ENCODE peak calls at places on chromosomes 12 and 14, in ten cellular contexts. One of them, this sample, is unnamed.

GRCh38 chr14:36975834-36976233 is 196.6 kb downstream of the SLC25A21 start:
- DNase-seq in keratinocyte: no peak
- DNase-seq in brain microvascular endothelial cell: no peak
- DNase-seq in C1 segment of cervical spinal cord: no peak
- DNase-seq in uterus: no peak
- DNase-seq in HFFc6: no peak
- DNase-seq in astrocyte of the spinal cord: no peak
- DNase-seq in AG08396: no peak
- DNase-seq in NCI-H1105: peak
- DNase-seq in activated effector memory CD4-positive, alpha-beta T cell treated with Interleukin-2 at 50 U/mL for 16 hours: no peak
- DNase-seq in this sample: no peak

GRCh38 chr12:52634266-52635056 is 16.1 kb upstream of the KRT73 start:
- DNase-seq in keratinocyte: no peak
- DNase-seq in brain microvascular endothelial cell: no peak
- DNase-seq in C1 segment of cervical spinal cord: no peak
- DNase-seq in uterus: no peak
- DNase-seq in HFFc6: no peak
- DNase-seq in astrocyte of the spinal cord: no peak
- DNase-seq in AG08396: no peak
- DNase-seq in NCI-H1105: peak
- DNase-seq in activated effector memory CD4-positive, alpha-beta T cell treated with Interleukin-2 at 50 U/mL for 16 hours: no peak
- DNase-seq in this sample: no peak

GRCh38 chr12:55816876-55817351 is 610 bp downstream of the SARNP start:
- DNase-seq in keratinocyte: no peak
- DNase-seq in brain microvascular endothelial cell: peak
- DNase-seq in C1 segment of cervical spinal cord: no peak
- DNase-seq in uterus: no peak
- DNase-seq in HFFc6: no peak
- DNase-seq in astrocyte of the spinal cord: no peak
- DNase-seq in AG08396: peak
- DNase-seq in NCI-H1105: no peak
- DNase-seq in activated effector memory CD4-positive, alpha-beta T cell treated with Interleukin-2 at 50 U/mL for 16 hours: no peak
- DNase-seq in this sample: no peak

GRCh38 chr12:124993568-124994434 is at the start of gene BRI3BP:
- DNase-seq in keratinocyte: no peak
- DNase-seq in brain microvascular endothelial cell: peak
- DNase-seq in C1 segment of cervical spinal cord: no peak
- DNase-seq in uterus: peak
- DNase-seq in HFFc6: no peak
- DNase-seq in astrocyte of the spinal cord: peak
- DNase-seq in AG08396: peak
- DNase-seq in NCI-H1105: peak
- DNase-seq in activated effector memory CD4-positive, alpha-beta T cell treated with Interleukin-2 at 50 U/mL for 16 hours: peak
- DNase-seq in this sample: peak

GRCh38 chr14:104600141-104600643 is 4.4 kb downstream of the TMEM179 start:
- DNase-seq in keratinocyte: no peak
- DNase-seq in brain microvascular endothelial cell: no peak
- DNase-seq in C1 segment of cervical spinal cord: no peak
- DNase-seq in uterus: no peak
- DNase-seq in HFFc6: peak
- DNase-seq in astrocyte of the spinal cord: no peak
- DNase-seq in AG08396: peak
- DNase-seq in NCI-H1105: no peak
- DNase-seq in activated effector memory CD4-positive, alpha-beta T cell treated with Interleukin-2 at 50 U/mL for 16 hours: no peak
- DNase-seq in this sample: no peak

GRCh38 chr14:103185051-103186027 is 62.1 kb downstream of the TNFAIP2 start:
- DNase-seq in keratinocyte: peak
- DNase-seq in brain microvascular endothelial cell: no peak
- DNase-seq in C1 segment of cervical spinal cord: no peak
- DNase-seq in uterus: no peak
- DNase-seq in HFFc6: no peak
- DNase-seq in astrocyte of the spinal cord: peak
- DNase-seq in AG08396: peak
- DNase-seq in NCI-H1105: peak
- DNase-seq in activated effector memory CD4-positive, alpha-beta T cell treated with Interleukin-2 at 50 U/mL for 16 hours: no peak
- DNase-seq in this sample: no peak

GRCh38 chr12:57765698-57766463 is 997 bp downstream of the CYP27B1 start:
- DNase-seq in keratinocyte: no peak
- DNase-seq in brain microvascular endothelial cell: no peak
- DNase-seq in C1 segment of cervical spinal cord: no peak
- DNase-seq in uterus: no peak
- DNase-seq in HFFc6: no peak
- DNase-seq in astrocyte of the spinal cord: no peak
- DNase-seq in AG08396: no peak
- DNase-seq in NCI-H1105: no peak
- DNase-seq in activated effector memory CD4-positive, alpha-beta T cell treated with Interleukin-2 at 50 U/mL for 16 hours: no peak
- DNase-seq in this sample: no peak

GRCh38 chr12:32893008-32893407 is 3.6 kb downstream of the PKP2 start:
- DNase-seq in keratinocyte: no peak
- DNase-seq in brain microvascular endothelial cell: no peak
- DNase-seq in C1 segment of cervical spinal cord: no peak
- DNase-seq in uterus: no peak
- DNase-seq in HFFc6: no peak
- DNase-seq in astrocyte of the spinal cord: no peak
- DNase-seq in AG08396: no peak
- DNase-seq in NCI-H1105: no peak
- DNase-seq in activated effector memory CD4-positive, alpha-beta T cell treated with Interleukin-2 at 50 U/mL for 16 hours: no peak
- DNase-seq in this sample: peak

GRCh38 chr14:67513631-67514108 is 19.4 kb upstream of the PLEKHH1 start:
- DNase-seq in keratinocyte: no peak
- DNase-seq in brain microvascular endothelial cell: no peak
- DNase-seq in C1 segment of cervical spinal cord: no peak
- DNase-seq in uterus: no peak
- DNase-seq in HFFc6: no peak
- DNase-seq in astrocyte of the spinal cord: no peak
- DNase-seq in AG08396: no peak
- DNase-seq in NCI-H1105: no peak
- DNase-seq in activated effector memory CD4-positive, alpha-beta T cell treated with Interleukin-2 at 50 U/mL for 16 hours: no peak
- DNase-seq in this sample: no peak

GRCh38 chr14:100731846-100732765 is 5.4 kb downstream of the DLK1 start:
- DNase-seq in keratinocyte: no peak
- DNase-seq in brain microvascular endothelial cell: no peak
- DNase-seq in C1 segment of cervical spinal cord: no peak
- DNase-seq in uterus: no peak
- DNase-seq in HFFc6: no peak
- DNase-seq in astrocyte of the spinal cord: no peak
- DNase-seq in AG08396: no peak
- DNase-seq in NCI-H1105: no peak
- DNase-seq in activated effector memory CD4-positive, alpha-beta T cell treated with Interleukin-2 at 50 U/mL for 16 hours: no peak
- DNase-seq in this sample: no peak

GRCh38 chr12:105292705-105293104 is 37.8 kb upstream of the C12orf75 start:
- DNase-seq in keratinocyte: no peak
- DNase-seq in brain microvascular endothelial cell: peak
- DNase-seq in C1 segment of cervical spinal cord: no peak
- DNase-seq in uterus: no peak
- DNase-seq in HFFc6: no peak
- DNase-seq in astrocyte of the spinal cord: no peak
- DNase-seq in AG08396: no peak
- DNase-seq in NCI-H1105: no peak
- DNase-seq in activated effector memory CD4-positive, alpha-beta T cell treated with Interleukin-2 at 50 U/mL for 16 hours: no peak
- DNase-seq in this sample: no peak

GRCh38 chr12:55142896-55143870 is 17.0 kb downstream of the OR9K2 start:
- DNase-seq in keratinocyte: peak
- DNase-seq in brain microvascular endothelial cell: peak
- DNase-seq in C1 segment of cervical spinal cord: no peak
- DNase-seq in uterus: no peak
- DNase-seq in HFFc6: peak
- DNase-seq in astrocyte of the spinal cord: peak
- DNase-seq in AG08396: peak
- DNase-seq in NCI-H1105: peak
- DNase-seq in activated effector memory CD4-positive, alpha-beta T cell treated with Interleukin-2 at 50 U/mL for 16 hours: no peak
- DNase-seq in this sample: peak